ENCODE peak calls at places on chromosome 21, in eight cellular contexts. N is prostate gland; V is activated naive CD4-positive, alpha-beta T cell treated with anti-CD3 and anti-CD28 coated beads, Interleukin-2, amount 10 ng/mL, durations not matched to agents 7 days and 5 days; W is GM04503; Z is stimulated activated effector memory CD8-positive, alpha-beta T cell treated with anti-CD3 and anti-CD28 coated beads, Interleukin-12 subunit alpha, Interleukin-12 subunit beta, amount 100 ng/mL, for 72 hours; X is HFF-Myc; P is GM23338; F is NCI-H1417. U is an unnamed sample.

GRCh38 chr21:26795866-26796329 is 49.3 kb downstream of the ADAMTS1 start:
- DNase-seq in N (peak), V (no peak), W (peak), Z (no peak), X (peak), P (no peak), F (peak), U (peak)

GRCh38 chr21:42346441-42346840 is 4.4 kb downstream of the TFF2 start:
- DNase-seq in N (no peak), V (peak), W (no peak), Z (no peak), X (no peak), P (no peak), F (no peak), U (no peak)

GRCh38 chr21:39082656-39083376 is 100.4 kb downstream of the PSMG1 start:
- DNase-seq in N (peak), V (no peak), W (no peak), Z (no peak), X (no peak), P (peak), F (peak), U (peak)

GRCh38 chr21:46095106-46095719 is 2.7 kb upstream of the COL6A2 start:
- DNase-seq in N (no peak), V (peak), W (no peak), Z (no peak), X (no peak), P (no peak), F (no peak), U (peak)

GRCh38 chr21:43374228-43374885 is 52.6 kb downstream of the SIK1 start:
- DNase-seq in N (no peak), V (no peak), W (no peak), Z (no peak), X (no peak), P (no peak), F (no peak), U (no peak)

GRCh38 chr21:45003331-45004058 is 63.7 kb downstream of the SLX9 start:
- DNase-seq in N (no peak), V (no peak), W (no peak), Z (no peak), X (no peak), P (no peak), F (no peak), U (no peak)

GRCh38 chr21:45862544-45863207 is 118.9 kb upstream of the COL6A1 start:
- DNase-seq in N (no peak), V (no peak), W (no peak), Z (no peak), X (no peak), P (no peak), F (no peak), U (no peak)

GRCh38 chr21:44426663-44427191 is 28.6 kb upstream of the LRRC3 start:
- DNase-seq in N (no peak), V (peak), W (no peak), Z (no peak), X (no peak), P (no peak), F (no peak), U (peak)

GRCh38 chr21:37914211-37914900 is 1.9 kb downstream of the KCNJ6 start:
- DNase-seq in N (no peak), V (peak), W (no peak), Z (no peak), X (no peak), P (peak), F (peak), U (no peak)

GRCh38 chr21:46294647-46295176 is 8.6 kb downstream of the YBEY start:
- DNase-seq in N (no peak), V (peak), W (no peak), Z (no peak), X (peak), P (no peak), F (no peak), U (no peak)

GRCh38 chr21:14383596-14384210 is 757 bp upstream of the HSPA13 start:
- DNase-seq in N (no peak), V (no peak), W (no peak), Z (no peak), X (peak), P (peak), F (no peak), U (no peak)

GRCh38 chr21:45226540-45227326 is 61.0 kb downstream of the POFUT2 start:
- DNase-seq in N (no peak), V (peak), W (no peak), Z (no peak), X (no peak), P (no peak), F (peak), U (no peak)

GRCh38 chr21:44905725-44906084 is 15.0 kb downstream of the ITGB2 start:
- DNase-seq in N (no peak), V (no peak), W (no peak), Z (no peak), X (no peak), P (no peak), F (no peak), U (no peak)

GRCh38 chr21:45791562-45792418 is 148.3 kb downstream of the PCBP3 start:
- DNase-seq in N (no peak), V (no peak), W (no peak), Z (no peak), X (no peak), P (no peak), F (peak), U (no peak)

GRCh38 chr21:34528131-34528561 is 16.1 kb upstream of the KCNE1 start:
- DNase-seq in N (no peak), V (no peak), W (no peak), Z (no peak), X (no peak), P (no peak), F (no peak), U (no peak)